ENCODE peak calls at places on chromosomes 5 and 9, in eight cellular contexts. Y is IMR-90, J is HCT116, Q is heart left ventricle, R is sigmoid colon, I is tibial nerve, M is uterus, A is spleen. G is an unnamed sample.

GRCh38 chr9:39588056-39588814 is 232.8 kb downstream of the SPATA31A1 start:
- DNase-seq in Y (no peak), J (no peak), Q (no peak), R (no peak), I (no peak), M (no peak), A (peak), G (no peak)

GRCh38 chr9:132002827-132003704 is 76.6 kb downstream of the MED27 start:
- DNase-seq in Y (no peak), J (no peak), Q (no peak), R (no peak), I (no peak), M (no peak), A (no peak), G (no peak)

GRCh38 chr5:158753354-158753753 is 346.4 kb downstream of the EBF1 start:
- DNase-seq in Y (no peak), J (no peak), Q (no peak), R (no peak), I (no peak), M (no peak), A (no peak), G (no peak)

GRCh38 chr5:135214897-135215616 is 181.0 kb upstream of the PITX1 start:
- DNase-seq in Y (peak), J (no peak), Q (no peak), R (peak), I (no peak), M (no peak), A (no peak), G (no peak)

GRCh38 chr9:3946840-3947239 is 353.0 kb downstream of the GLIS3 start:
- DNase-seq in Y (no peak), J (no peak), Q (no peak), R (no peak), I (no peak), M (no peak), A (no peak), G (no peak)

GRCh38 chr9:79719989-79720388 is 148.2 kb downstream of the TLE4 start:
- DNase-seq in Y (no peak), J (no peak), Q (no peak), R (no peak), I (no peak), M (no peak), A (peak), G (no peak)

GRCh38 chr5:10746711-10747110 is 14.3 kb downstream of the DAP start:
- DNase-seq in Y (no peak), J (no peak), Q (no peak), R (no peak), I (no peak), M (no peak), A (no peak), G (no peak)

GRCh38 chr5:53407373-53407772 is 73.1 kb upstream of the FST start:
- DNase-seq in Y (peak), J (no peak), Q (no peak), R (no peak), I (no peak), M (no peak), A (no peak), G (no peak)

GRCh38 chr5:61910771-61911170 is 395.2 kb upstream of the KIF2A start:
- DNase-seq in Y (no peak), J (no peak), Q (no peak), R (no peak), I (no peak), M (no peak), A (no peak), G (no peak)

GRCh38 chr5:42520957-42521356 is 97.7 kb downstream of the GHR start:
- DNase-seq in Y (no peak), J (no peak), Q (no peak), R (no peak), I (no peak), M (no peak), A (no peak), G (no peak)

GRCh38 chr9:2086971-2087370 is 71.8 kb downstream of the SMARCA2 start:
- DNase-seq in Y (no peak), J (no peak), Q (no peak), R (no peak), I (no peak), M (no peak), A (no peak), G (no peak)

GRCh38 chr5:172496671-172497371 is 42.5 kb upstream of the SH3PXD2B start:
- DNase-seq in Y (no peak), J (no peak), Q (peak), R (peak), I (no peak), M (peak), A (no peak), G (no peak)

GRCh38 chr5:139982157-139982974 is 60.7 kb downstream of the NRG2 start:
- DNase-seq in Y (peak), J (no peak), Q (no peak), R (no peak), I (no peak), M (no peak), A (no peak), G (no peak)

GRCh38 chr9:98880311-98881015 is 63.2 kb upstream of the COL15A1 start:
- DNase-seq in Y (no peak), J (no peak), Q (no peak), R (no peak), I (no peak), M (no peak), A (no peak), G (no peak)

GRCh38 chr5:176429972-176430371 is 13.6 kb upstream of the CLTB start:
- DNase-seq in Y (no peak), J (no peak), Q (no peak), R (no peak), I (no peak), M (no peak), A (no peak), G (no peak)

GRCh38 chr5:106367281-106367680 is 1303.5 kb downstream of the EFNA5 start:
- DNase-seq in Y (no peak), J (no peak), Q (no peak), R (no peak), I (no peak), M (no peak), A (no peak), G (no peak)

GRCh38 chr5:4230905-4231561 is 635.4 kb downstream of the IRX1 start:
- DNase-seq in Y (no peak), J (no peak), Q (no peak), R (no peak), I (no peak), M (no peak), A (no peak), G (no peak)

GRCh38 chr9:114906922-114907571 is 23.3 kb downstream of the TNFSF8 start:
- DNase-seq in Y (peak), J (peak), Q (no peak), R (no peak), I (no peak), M (no peak), A (no peak), G (no peak)

GRCh38 chr9:16145196-16145950 is 592.5 kb downstream of the CCDC171 start:
- DNase-seq in Y (peak), J (no peak), Q (no peak), R (no peak), I (no peak), M (peak), A (no peak), G (no peak)

GRCh38 chr5:158287643-158288228 is 428.8 kb upstream of the CLINT1 start:
- DNase-seq in Y (peak), J (no peak), Q (no peak), R (peak), I (no peak), M (peak), A (no peak), G (no peak)

GRCh38 chr9:227882-228281 is 13.2 kb downstream of the DOCK8 start:
- DNase-seq in Y (no peak), J (no peak), Q (no peak), R (no peak), I (no peak), M (no peak), A (no peak), G (no peak)

GRCh38 chr5:76788362-76788761 is 30.5 kb upstream of the F2RL1 start:
- DNase-seq in Y (no peak), J (no peak), Q (no peak), R (no peak), I (no peak), M (no peak), A (no peak), G (no peak)

DNA sequence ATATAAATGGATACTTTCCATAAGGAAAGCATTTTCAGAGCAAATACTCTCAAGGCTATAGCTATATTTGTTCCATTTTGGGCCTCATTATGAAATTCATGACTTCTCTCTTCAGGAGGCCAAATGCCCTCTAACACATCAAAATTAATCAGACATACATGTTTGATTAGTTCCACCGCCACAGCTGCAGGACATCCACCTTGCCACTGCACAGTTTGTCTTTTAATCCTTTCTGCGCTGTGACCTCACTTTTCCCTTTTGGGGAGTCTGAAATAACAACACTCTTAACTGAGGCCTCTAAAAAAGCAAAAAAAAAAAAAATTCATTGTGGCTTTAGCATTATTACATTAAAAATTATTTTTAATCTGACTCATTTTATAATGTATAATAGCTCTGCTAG is 279.1 kb upstream of the CDH12 start:
- DNase-seq in Y (no peak), J (no peak), Q (no peak), R (no peak), I (no peak), M (no peak), A (no peak), G (no peak)
- TF ChIP-seq POLR2A in Y (no peak), J (no peak), Q (no peak), R (no peak), I (no peak), M (no peak), A (no peak), G (no peak)

DNA sequence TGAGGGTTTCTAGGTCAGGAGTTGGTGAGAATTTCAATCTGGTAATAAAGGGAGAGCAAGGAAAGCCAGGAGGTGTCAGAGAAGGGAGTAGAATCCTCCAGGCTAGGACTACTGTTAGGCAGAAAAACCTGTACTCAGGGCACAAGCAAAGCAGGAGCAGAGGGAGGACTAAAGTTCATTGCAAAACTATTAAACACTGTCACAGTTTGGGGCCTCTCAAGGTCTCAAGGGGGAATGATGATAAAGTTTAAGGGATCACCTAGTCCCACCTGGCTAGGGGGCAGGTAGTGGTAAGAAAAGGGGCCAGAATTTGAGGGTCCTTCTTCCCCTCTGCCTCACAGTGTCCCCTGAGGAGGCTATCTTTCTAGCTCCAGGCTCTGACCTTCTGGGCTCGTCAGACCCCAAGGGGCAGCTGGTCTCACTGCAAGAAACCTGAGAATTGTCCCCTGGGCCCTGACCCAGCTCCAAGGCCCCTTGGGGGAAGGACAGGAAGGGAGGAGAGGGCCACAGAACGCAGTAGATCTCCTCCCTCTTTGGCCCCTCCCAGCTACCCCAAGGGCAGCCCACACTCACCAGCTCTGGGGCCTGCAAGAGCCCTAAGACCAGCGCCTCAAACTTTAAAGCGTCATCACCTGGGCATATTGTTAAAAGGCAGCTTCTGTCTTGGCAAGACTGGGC is 984 bp downstream of the CCDC69 start:
- DNase-seq in Y (no peak), J (no peak), Q (peak), R (peak), I (no peak), M (peak), A (peak), G (no peak)
- TF ChIP-seq POLR2A in Y (no peak), J (no peak), Q (no peak), R (no peak), I (no peak), M (no peak), A (no peak), G (no peak)

DNA sequence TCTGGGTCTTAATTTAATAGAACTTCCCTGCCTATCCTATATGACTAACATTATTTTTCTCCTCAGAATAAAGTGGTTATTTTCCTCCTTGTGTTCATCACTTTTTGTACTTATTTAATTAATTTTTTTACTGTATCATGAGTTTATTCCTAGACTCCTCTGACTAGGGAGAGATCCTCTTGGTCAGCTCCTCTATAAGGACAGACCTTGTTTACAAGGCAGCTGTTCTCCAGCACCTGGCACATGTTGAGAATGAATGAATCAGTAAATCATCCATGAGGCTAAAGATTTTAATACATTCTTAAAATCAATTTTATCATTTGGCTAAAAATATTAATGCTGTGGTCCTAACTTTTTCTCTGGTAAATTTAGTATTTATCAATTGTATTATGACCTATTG is 139.8 kb downstream of the NUDT12 start:
- DNase-seq in Y (no peak), J (no peak), Q (no peak), R (no peak), I (no peak), M (no peak), A (no peak), G (no peak)
- TF ChIP-seq POLR2A in Y (no peak), J (no peak), Q (no peak), R (no peak), I (no peak), M (no peak), A (no peak), G (no peak)

DNA sequence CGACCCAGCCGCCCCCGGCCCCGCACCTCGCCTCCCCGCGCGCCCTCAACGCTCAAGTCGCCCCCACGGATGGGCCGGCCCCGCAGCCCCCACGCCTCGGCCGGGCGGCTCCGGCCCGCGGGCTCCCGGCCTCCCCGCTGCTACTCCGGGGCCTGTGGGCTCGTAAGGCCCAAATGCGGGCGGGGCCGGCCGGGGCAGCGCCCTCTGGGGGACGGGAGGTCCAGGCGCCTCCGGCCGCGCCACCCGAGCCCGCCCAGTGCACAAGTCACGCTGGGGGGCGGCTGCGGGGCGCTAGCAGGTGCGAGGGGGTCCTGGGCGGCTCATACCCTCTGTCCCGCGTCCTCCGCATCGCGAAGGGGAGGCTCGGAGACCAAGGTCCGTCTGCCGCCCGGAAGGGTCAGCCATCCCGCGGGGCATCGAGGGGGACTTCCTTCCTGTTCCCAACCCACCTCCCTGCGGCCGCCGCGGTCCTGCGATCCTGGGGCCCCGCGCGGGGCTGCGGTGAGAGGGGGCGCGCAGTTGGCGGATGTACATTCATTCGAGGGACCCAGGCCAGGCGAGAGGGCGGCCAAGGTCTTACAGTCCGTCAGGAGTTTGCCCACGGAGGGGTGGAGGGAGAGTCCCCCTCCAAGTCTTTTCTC is at the start of gene CIZ1:
- DNase-seq in Y (peak), J (peak), Q (peak), R (peak), I (peak), M (peak), A (peak), G (peak)
- TF ChIP-seq POLR2A in Y (peak), J (peak), Q (no peak), R (peak), I (no peak), M (peak), A (no peak), G (peak)

GRCh38 chr5:69217732-69218568 is 16.7 kb upstream of the CDK7 start:
- DNase-seq in Y (peak), J (peak), Q (peak), R (peak), I (peak), M (peak), A (peak), G (peak)
- TF ChIP-seq POLR2A in Y (peak), J (peak), Q (peak), R (peak), I (peak), M (peak), A (no peak), G (peak)

G was measured in H54.